ENCODE peak calls at places on chromosome 13, in eight cellular contexts. S is aorta; M is astrocyte of the spinal cord; J is mesendoderm; N is CD4-positive, CD25-positive, alpha-beta regulatory T cell; K is IMR-90; D is kidney epithelial cell; F is brain microvascular endothelial cell. W is an unnamed sample.
A peak's percentile ranks its signal among the peaks of the same experiment; 100 is the strongest.

GRCh38 chr13:70703755-70704154 is 595.5 kb upstream of the KLHL1 start:
- DNase-seq in D (peak; percentile 9), M (no peak), N (no peak), K (no peak), F (peak; percentile 27), J (no peak), S (no peak), W (no peak)

GRCh38 chr13:91454666-91455065 is 56.2 kb downstream of the GPC5 start:
- DNase-seq in F (no peak), J (no peak), M (no peak), S (no peak), D (no peak), K (no peak), N (no peak), W (no peak)

GRCh38 chr13:110280996-110281688 is 25.8 kb downstream of the COL4A1 start:
- DNase-seq in M (no peak), F (no peak), D (no peak), K (no peak), J (no peak), N (no peak), S (no peak), W (no peak)

GRCh38 chr13:30744056-30744684 is 8.8 kb downstream of the ALOX5AP start:
- DNase-seq in K (peak; percentile 61), F (peak; percentile 65), N (peak; percentile 96), D (peak; percentile 53), M (peak; percentile 50), S (peak; percentile 66), J (no peak), W (peak; percentile 67)

GRCh38 chr13:34779171-34779570 is 162.9 kb upstream of the NBEA start:
- DNase-seq in J (peak; percentile 60), N (no peak), K (no peak), D (no peak), F (no peak), M (no peak), S (no peak), W (peak; percentile 9)

GRCh38 chr13:28492527-28493367 is 2.2 kb downstream of the FLT1 start:
- DNase-seq in S (no peak), K (no peak), D (no peak), J (peak; percentile 59), F (no peak), N (peak; percentile 73), M (no peak), W (peak; percentile 55)

GRCh38 chr13:114166381-114167131 is 12.5 kb upstream of the CFAP97D2 start:
- DNase-seq in D (no peak), F (no peak), M (no peak), J (no peak), S (peak; percentile 82), N (no peak), K (no peak), W (no peak)

GRCh38 chr13:114143806-114144605 is 11.6 kb upstream of the RASA3 start:
- DNase-seq in M (no peak), D (peak; percentile 25), N (peak; percentile 76), S (no peak), K (no peak), J (peak; percentile 71), F (no peak), W (no peak)

GRCh38 chr13:19864018-19864338 is 529 bp upstream of the ZMYM5 start:
- DNase-seq in M (peak; percentile 88), S (peak; percentile 83), D (no peak), F (peak; percentile 56), K (no peak), J (peak; percentile 84), N (peak; percentile 75), W (peak; percentile 62)

GRCh38 chr13:47039106-47039505 is 142.3 kb upstream of the HTR2A start:
- DNase-seq in S (no peak), K (peak; percentile 89), F (peak; percentile 77), M (peak; percentile 88), J (no peak), N (no peak), D (peak; percentile 42), W (no peak)

GRCh38 chr13:109786457-109787134 is at the start of gene IRS2:
- DNase-seq in M (peak; percentile 90), J (peak; percentile 95), S (peak; percentile 96), F (peak; percentile 87), K (peak; percentile 90), D (peak; percentile 76), N (peak; percentile 94), W (peak; percentile 91)

GRCh38 chr13:52127378-52127777 is 1.5 kb downstream of the NEK5 start:
- DNase-seq in D (no peak), M (no peak), N (no peak), F (peak; percentile 25), S (no peak), K (no peak), J (no peak), W (no peak)

GRCh38 chr13:27406178-27406939 is 18.1 kb upstream of the GTF3A start:
- DNase-seq in M (peak; percentile 45), K (peak; percentile 49), J (peak; percentile 39), S (no peak), F (peak; percentile 19), D (no peak), N (peak; percentile 63), W (peak; percentile 43)

GRCh38 chr13:65966991-65967451 is 1263.1 kb downstream of the PCDH9 start:
- DNase-seq in K (peak; percentile 45), J (peak; percentile 92), D (no peak), M (peak; percentile 55), S (no peak), F (peak; percentile 55), N (no peak), W (peak; percentile 4)

GRCh38 chr13:45441633-45442032 is 23.1 kb upstream of the COG3 start:
- DNase-seq in F (peak; percentile 11), K (peak; percentile 10), D (peak; percentile 48), J (no peak), S (no peak), N (peak; percentile 35), M (peak; percentile 48), W (no peak)

GRCh38 chr13:110123041-110123809 is 183.7 kb downstream of the COL4A1 start:
- DNase-seq in D (no peak), K (no peak), M (peak; percentile 78), N (no peak), F (no peak), S (no peak), J (no peak), W (peak; percentile 49)

GRCh38 chr13:108220042-108220441 is 1.9 kb downstream of the ABHD13 start:
- DNase-seq in M (no peak), N (peak; percentile 20), F (no peak), J (peak; percentile 36), D (no peak), S (no peak), K (no peak), W (peak; percentile 8)

GRCh38 chr13:103965506-103966243 is 899.5 kb upstream of the SLC10A2 start:
- DNase-seq in F (no peak), K (no peak), M (no peak), S (no peak), D (no peak), N (no peak), J (no peak), W (no peak)

GRCh38 chr13:41313117-41313516 is 2.0 kb downstream of the NAA16 start:
- DNase-seq in S (no peak), J (peak; percentile 18), K (no peak), M (no peak), F (no peak), D (no peak), N (no peak), W (no peak)

GRCh38 chr13:75341025-75341424 is 140.9 kb downstream of the TBC1D4 start:
- DNase-seq in S (no peak), D (no peak), K (no peak), N (no peak), F (no peak), M (no peak), J (no peak), W (no peak)

GRCh38 chr13:106474906-106475305 is 60.6 kb downstream of the EFNB2 start:
- DNase-seq in D (no peak), J (peak; percentile 84), N (no peak), F (no peak), M (no peak), K (no peak), S (no peak), W (no peak)

GRCh38 chr13:50386527-50387123 is 371.4 kb downstream of the KCNRG start:
- DNase-seq in F (peak; percentile 40), M (peak; percentile 58), D (no peak), N (no peak), S (no peak), J (peak; percentile 22), K (peak; percentile 82), W (no peak)

GRCh38 chr13:49374585-49375290 is 69.1 kb downstream of the CAB39L start:
- DNase-seq in F (peak; percentile 78), K (peak; percentile 87), S (no peak), J (no peak), N (no peak), M (peak; percentile 75), D (peak; percentile 76), W (peak; percentile 2)

GRCh38 chr13:83453300-83453699 is 429.0 kb downstream of the SLITRK1 start:
- DNase-seq in S (peak; percentile 28), J (no peak), M (no peak), D (no peak), F (no peak), K (no peak), N (no peak), W (no peak)
- H3K4me3 ChIP-seq in S (no peak overlapping the region), J (no peak overlapping the region), M (no peak overlapping the region), D (no peak overlapping the region), F (no peak overlapping the region), K (no peak overlapping the region), N (no peak overlapping the region), W (no peak overlapping the region)

GRCh38 chr13:79338343-79338742 is 67.7 kb downstream of the RBM26 start:
- DNase-seq in M (no peak), F (no peak), J (no peak), D (no peak), S (no peak), K (peak; percentile 2), N (no peak), W (peak; percentile 17)
- H3K4me3 ChIP-seq in M (no peak overlapping the region), F (no peak overlapping the region), J (no peak overlapping the region), D (no peak overlapping the region), S (no peak overlapping the region), K (no peak overlapping the region), N (no peak overlapping the region), W (no peak overlapping the region)

GRCh38 chr13:58376349-58376748 is 744.8 kb downstream of the PCDH17 start:
- DNase-seq in F (no peak), K (no peak), D (no peak), M (no peak), N (no peak), S (no peak), J (no peak), W (no peak)
- H3K4me3 ChIP-seq in F (no peak overlapping the region), K (no peak overlapping the region), D (no peak overlapping the region), M (no peak overlapping the region), N (no peak overlapping the region), S (no peak overlapping the region), J (no peak overlapping the region), W (no peak overlapping the region)

DNA sequence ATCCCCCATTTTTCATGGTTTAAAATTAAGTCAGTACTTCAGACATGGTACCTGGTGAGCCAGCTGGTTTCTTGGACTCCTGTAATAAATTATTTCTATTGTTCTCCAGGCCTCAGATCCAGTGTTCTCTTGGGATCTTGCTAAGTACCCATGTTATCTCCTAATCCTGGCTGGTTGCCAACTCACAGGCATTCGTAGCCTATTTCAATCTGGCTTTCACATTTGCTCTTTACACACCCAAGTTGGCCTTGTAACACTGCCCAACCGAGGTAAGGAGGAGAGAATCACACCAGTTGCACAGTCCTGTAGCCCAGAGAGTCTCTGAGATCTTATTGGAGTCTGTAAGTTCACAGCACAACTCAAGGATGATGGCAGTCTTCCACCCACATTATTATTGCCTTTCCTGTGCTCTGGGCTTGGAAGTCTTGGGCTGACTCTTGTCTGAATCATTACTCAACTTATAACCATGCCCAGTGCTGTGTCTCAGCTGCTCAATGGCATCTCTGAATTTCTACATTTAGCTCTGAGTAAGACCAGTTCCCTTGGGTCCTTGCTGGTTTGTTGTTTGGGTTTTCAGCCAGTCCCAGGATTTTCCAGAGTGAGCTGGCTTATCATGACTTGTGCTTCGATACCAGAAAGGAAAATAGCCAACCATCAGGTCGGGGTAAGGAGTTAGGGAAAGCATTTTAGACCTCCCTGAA is 76.6 kb upstream of the KLF12 start:
- DNase-seq in D (no peak), M (peak; percentile 94), N (no peak), K (peak; percentile 98), S (peak; percentile 55), J (no peak), F (peak; percentile 98), W (peak; percentile 58)
- H3K4me3 ChIP-seq in D (no peak overlapping the region), M (no peak overlapping the region), N (no peak overlapping the region), K (peak overlapping the region; percentile 4), S (no peak overlapping the region), J (no peak overlapping the region), F (no peak overlapping the region), W (no peak overlapping the region)

W was measured in trophoblast cell.